ENCODE peak calls at places on chromosomes 2 and 18, in nine cellular contexts. One of them, this sample, is unnamed.

GRCh38 chr2:70403267-70404053 is 101.6 kb upstream of the FAM136A start:
- DNase-seq in NT2/D1: no peak
- DNase-seq in NCI-H2081 treated with DMSO at 0.1 percent for 48 hours: no peak
- DNase-seq in CD4-positive, alpha-beta T cell: no peak
- DNase-seq in activated T-cell treated with anti-CD3 and anti-CD28 coated beads for 1 hour: no peak
- DNase-seq in endothelial cell: no peak
- DNase-seq in GM23248: no peak
- DNase-seq in pons: no peak
- DNase-seq in lower leg skin: no peak
- DNase-seq in this sample: no peak

GRCh38 chr2:31317387-31317786 is 83.4 kb downstream of the EHD3 start:
- DNase-seq in lower leg skin: no peak
- DNase-seq in NCI-H2081 treated with DMSO at 0.1 percent for 48 hours: no peak
- DNase-seq in GM23248: no peak
- DNase-seq in endothelial cell: no peak
- DNase-seq in CD4-positive, alpha-beta T cell: no peak
- DNase-seq in NT2/D1: no peak
- DNase-seq in pons: no peak
- DNase-seq in activated T-cell treated with anti-CD3 and anti-CD28 coated beads for 1 hour: no peak
- DNase-seq in this sample: no peak

GRCh38 chr2:52710810-52711618 is 1056.6 kb upstream of the CHAC2 start:
- DNase-seq in NT2/D1: no peak
- DNase-seq in lower leg skin: no peak
- DNase-seq in CD4-positive, alpha-beta T cell: no peak
- DNase-seq in GM23248: no peak
- DNase-seq in NCI-H2081 treated with DMSO at 0.1 percent for 48 hours: no peak
- DNase-seq in pons: no peak
- DNase-seq in endothelial cell: no peak
- DNase-seq in activated T-cell treated with anti-CD3 and anti-CD28 coated beads for 1 hour: no peak
- DNase-seq in this sample: no peak

GRCh38 chr18:44507729-44508325 is 172.9 kb upstream of the SETBP1 start:
- DNase-seq in NT2/D1: no peak
- DNase-seq in GM23248: no peak
- DNase-seq in lower leg skin: no peak
- DNase-seq in activated T-cell treated with anti-CD3 and anti-CD28 coated beads for 1 hour: no peak
- DNase-seq in pons: peak
- DNase-seq in NCI-H2081 treated with DMSO at 0.1 percent for 48 hours: no peak
- DNase-seq in CD4-positive, alpha-beta T cell: no peak
- DNase-seq in endothelial cell: peak
- DNase-seq in this sample: peak

GRCh38 chr18:57542801-57543427 is 43.6 kb downstream of the FECH start:
- DNase-seq in GM23248: peak
- DNase-seq in endothelial cell: no peak
- DNase-seq in lower leg skin: no peak
- DNase-seq in pons: no peak
- DNase-seq in CD4-positive, alpha-beta T cell: no peak
- DNase-seq in NT2/D1: no peak
- DNase-seq in NCI-H2081 treated with DMSO at 0.1 percent for 48 hours: no peak
- DNase-seq in activated T-cell treated with anti-CD3 and anti-CD28 coated beads for 1 hour: no peak
- DNase-seq in this sample: no peak

GRCh38 chr18:79584491-79585394 is 94.9 kb upstream of the CTDP1 start:
- DNase-seq in GM23248: no peak
- DNase-seq in pons: no peak
- DNase-seq in NCI-H2081 treated with DMSO at 0.1 percent for 48 hours: no peak
- DNase-seq in NT2/D1: no peak
- DNase-seq in activated T-cell treated with anti-CD3 and anti-CD28 coated beads for 1 hour: no peak
- DNase-seq in endothelial cell: no peak
- DNase-seq in lower leg skin: no peak
- DNase-seq in CD4-positive, alpha-beta T cell: no peak
- DNase-seq in this sample: no peak

GRCh38 chr2:74249406-74250122 is 51.1 kb downstream of the MTHFD2 start:
- DNase-seq in GM23248: no peak
- DNase-seq in lower leg skin: no peak
- DNase-seq in NT2/D1: no peak
- DNase-seq in NCI-H2081 treated with DMSO at 0.1 percent for 48 hours: no peak
- DNase-seq in pons: no peak
- DNase-seq in CD4-positive, alpha-beta T cell: no peak
- DNase-seq in endothelial cell: no peak
- DNase-seq in activated T-cell treated with anti-CD3 and anti-CD28 coated beads for 1 hour: no peak
- DNase-seq in this sample: no peak

GRCh38 chr2:112634153-112634873 is 11.4 kb upstream of the SLC20A1 start:
- DNase-seq in GM23248: no peak
- DNase-seq in NT2/D1: no peak
- DNase-seq in pons: no peak
- DNase-seq in activated T-cell treated with anti-CD3 and anti-CD28 coated beads for 1 hour: no peak
- DNase-seq in NCI-H2081 treated with DMSO at 0.1 percent for 48 hours: no peak
- DNase-seq in lower leg skin: no peak
- DNase-seq in CD4-positive, alpha-beta T cell: no peak
- DNase-seq in endothelial cell: no peak
- DNase-seq in this sample: no peak

GRCh38 chr2:195675783-195676427 is 18.9 kb downstream of the SLC39A10 start:
- DNase-seq in pons: no peak
- DNase-seq in CD4-positive, alpha-beta T cell: no peak
- DNase-seq in NCI-H2081 treated with DMSO at 0.1 percent for 48 hours: no peak
- DNase-seq in activated T-cell treated with anti-CD3 and anti-CD28 coated beads for 1 hour: no peak
- DNase-seq in GM23248: no peak
- DNase-seq in NT2/D1: no peak
- DNase-seq in lower leg skin: no peak
- DNase-seq in endothelial cell: no peak
- DNase-seq in this sample: no peak

GRCh38 chr2:154704991-154705390 is 6.5 kb downstream of the KCNJ3 start:
- DNase-seq in NT2/D1: no peak
- DNase-seq in activated T-cell treated with anti-CD3 and anti-CD28 coated beads for 1 hour: no peak
- DNase-seq in pons: no peak
- DNase-seq in lower leg skin: no peak
- DNase-seq in endothelial cell: no peak
- DNase-seq in NCI-H2081 treated with DMSO at 0.1 percent for 48 hours: no peak
- DNase-seq in GM23248: no peak
- DNase-seq in CD4-positive, alpha-beta T cell: no peak
- DNase-seq in this sample: no peak